ENCODE peak calls at places on chromosomes 3 and 15, in six cellular contexts. One of them, this sample, is unnamed. For H3K4me1, the result is how much of the 10 kb centered on the place peaks cover.

GRCh38 chr15:101173233-101174119 is 78.4 kb downstream of the CHSY1 start:
- ATAC-seq in K562: no peak
- ATAC-seq in GM12878: no peak
- ATAC-seq in HepG2: peak
- ATAC-seq in upper lobe of left lung: no peak
- ATAC-seq in A549: no peak
- ATAC-seq in this sample: no peak

GRCh38 chr3:69907554-69907953 is 92.0 kb upstream of the SAMMSON start:
- ATAC-seq in upper lobe of left lung: no peak
- ATAC-seq in K562: no peak
- ATAC-seq in GM12878: no peak
- ATAC-seq in A549: no peak
- ATAC-seq in HepG2: no peak
- ATAC-seq in this sample: no peak

GRCh38 chr3:47261301-47261700 is 21.3 kb downstream of the KIF9 start:
- ATAC-seq in upper lobe of left lung: no peak
- ATAC-seq in A549: no peak
- ATAC-seq in GM12878: no peak
- ATAC-seq in K562: peak
- ATAC-seq in HepG2: no peak
- ATAC-seq in this sample: no peak

GRCh38 chr15:74399100-74399499 is 31.7 kb upstream of the CYP11A1 start:
- ATAC-seq in K562: no peak
- ATAC-seq in A549: no peak
- ATAC-seq in HepG2: no peak
- ATAC-seq in GM12878: no peak
- ATAC-seq in upper lobe of left lung: no peak
- ATAC-seq in this sample: no peak

GRCh38 chr3:194089357-194090177 is 46.4 kb upstream of the HES1 start:
- ATAC-seq in GM12878: peak
- ATAC-seq in upper lobe of left lung: peak
- ATAC-seq in K562: peak
- ATAC-seq in A549: peak
- ATAC-seq in HepG2: peak
- ATAC-seq in this sample: peak

GRCh38 chr3:20736287-20736686 is 550.3 kb upstream of the SGO1 start:
- ATAC-seq in GM12878: no peak
- ATAC-seq in A549: no peak
- ATAC-seq in HepG2: no peak
- ATAC-seq in K562: no peak
- ATAC-seq in upper lobe of left lung: no peak
- ATAC-seq in this sample: no peak

GRCh38 chr3:56192001-56192400 is 276.3 kb downstream of the ERC2 start:
- ATAC-seq in upper lobe of left lung: no peak
- ATAC-seq in GM12878: no peak
- ATAC-seq in A549: no peak
- ATAC-seq in HepG2: no peak
- ATAC-seq in K562: no peak
- ATAC-seq in this sample: no peak

GRCh38 chr3:52246728-52247454 is 1.3 kb downstream of the PPM1M start:
- ATAC-seq in HepG2: peak
- ATAC-seq in A549: peak
- ATAC-seq in upper lobe of left lung: peak
- ATAC-seq in K562: no peak
- ATAC-seq in GM12878: no peak
- ATAC-seq in this sample: no peak

GRCh38 chr3:34109846-34110245 is 311.4 kb downstream of the PDCD6IP start:
- ATAC-seq in K562: no peak
- ATAC-seq in upper lobe of left lung: no peak
- ATAC-seq in HepG2: no peak
- ATAC-seq in GM12878: peak
- ATAC-seq in A549: no peak
- ATAC-seq in this sample: no peak

GRCh38 chr3:115232167-115232566 is 85.1 kb upstream of the ZBTB20 start:
- ATAC-seq in A549: no peak
- ATAC-seq in K562: no peak
- ATAC-seq in GM12878: no peak
- ATAC-seq in HepG2: no peak
- ATAC-seq in upper lobe of left lung: no peak
- ATAC-seq in this sample: no peak

GRCh38 chr15:101204744-101205535 is 46.9 kb downstream of the CHSY1 start:
- ATAC-seq in K562: no peak
- ATAC-seq in A549: no peak
- ATAC-seq in HepG2: no peak
- ATAC-seq in GM12878: no peak
- ATAC-seq in upper lobe of left lung: no peak
- ATAC-seq in this sample: no peak

GRCh38 chr3:50324351-50325144 is 2.0 kb upstream of the HYAL2 start:
- ATAC-seq in HepG2: peak
- ATAC-seq in GM12878: peak
- ATAC-seq in A549: peak
- ATAC-seq in K562: peak
- ATAC-seq in upper lobe of left lung: no peak
- ATAC-seq in this sample: no peak

GRCh38 chr3:122021037-122021436 is 1.0 kb downstream of the ILDR1 start:
- ATAC-seq in GM12878: no peak
- ATAC-seq in K562: no peak
- ATAC-seq in HepG2: no peak
- ATAC-seq in A549: no peak
- ATAC-seq in upper lobe of left lung: no peak
- ATAC-seq in this sample: no peak

GRCh38 chr3:5787863-5788488 is 600.5 kb downstream of the EDEM1 start:
- ATAC-seq in upper lobe of left lung: no peak
- ATAC-seq in A549: peak
- ATAC-seq in GM12878: no peak
- ATAC-seq in K562: peak
- ATAC-seq in HepG2: peak
- ATAC-seq in this sample: peak

GRCh38 chr15:92120082-92120481 is 266.6 kb downstream of the SLCO3A1 start:
- ATAC-seq in upper lobe of left lung: no peak
- ATAC-seq in K562: no peak
- ATAC-seq in GM12878: no peak
- ATAC-seq in A549: no peak
- ATAC-seq in HepG2: no peak
- ATAC-seq in this sample: no peak

GRCh38 chr15:65613365-65613764 is 2.4 kb upstream of the INTS14 start:
- ATAC-seq in upper lobe of left lung: no peak
- ATAC-seq in GM12878: no peak
- ATAC-seq in A549: no peak
- ATAC-seq in HepG2: no peak
- ATAC-seq in K562: no peak
- ATAC-seq in this sample: no peak

GRCh38 chr15:89767411-89767915 is 8.7 kb upstream of the MESP2 start:
- ATAC-seq in HepG2: peak
- ATAC-seq in A549: peak
- ATAC-seq in upper lobe of left lung: peak
- ATAC-seq in GM12878: no peak
- ATAC-seq in K562: peak
- ATAC-seq in this sample: no peak

GRCh38 chr3:149152420-149152819 is 23.0 kb downstream of the HPS3 start:
- ATAC-seq in HepG2: no peak
- ATAC-seq in A549: no peak
- ATAC-seq in K562: no peak
- ATAC-seq in upper lobe of left lung: peak
- ATAC-seq in GM12878: peak
- ATAC-seq in this sample: no peak

GRCh38 chr3:196454935-196455334 is 22.7 kb upstream of the UBXN7 start:
- ATAC-seq in A549: no peak
- ATAC-seq in GM12878: peak
- ATAC-seq in HepG2: no peak
- ATAC-seq in upper lobe of left lung: no peak
- ATAC-seq in K562: no peak
- ATAC-seq in this sample: no peak

GRCh38 chr3:72086051-72086711 is 301.2 kb upstream of the PROK2 start:
- ATAC-seq in GM12878: no peak
- ATAC-seq in A549: no peak
- ATAC-seq in upper lobe of left lung: no peak
- ATAC-seq in HepG2: no peak
- ATAC-seq in K562: peak
- ATAC-seq in this sample: no peak

GRCh38 chr3:71503525-71504249 is 79.8 kb downstream of the FOXP1 start:
- ATAC-seq in HepG2: no peak
- ATAC-seq in A549: peak
- ATAC-seq in upper lobe of left lung: no peak
- ATAC-seq in GM12878: no peak
- ATAC-seq in K562: peak
- ATAC-seq in this sample: no peak

GRCh38 chr3:136293279-136293678 is 43.1 kb downstream of the PCCB start:
- ATAC-seq in HepG2: no peak
- ATAC-seq in upper lobe of left lung: no peak
- ATAC-seq in GM12878: no peak
- ATAC-seq in A549: no peak
- ATAC-seq in K562: no peak
- ATAC-seq in this sample: no peak

DNA sequence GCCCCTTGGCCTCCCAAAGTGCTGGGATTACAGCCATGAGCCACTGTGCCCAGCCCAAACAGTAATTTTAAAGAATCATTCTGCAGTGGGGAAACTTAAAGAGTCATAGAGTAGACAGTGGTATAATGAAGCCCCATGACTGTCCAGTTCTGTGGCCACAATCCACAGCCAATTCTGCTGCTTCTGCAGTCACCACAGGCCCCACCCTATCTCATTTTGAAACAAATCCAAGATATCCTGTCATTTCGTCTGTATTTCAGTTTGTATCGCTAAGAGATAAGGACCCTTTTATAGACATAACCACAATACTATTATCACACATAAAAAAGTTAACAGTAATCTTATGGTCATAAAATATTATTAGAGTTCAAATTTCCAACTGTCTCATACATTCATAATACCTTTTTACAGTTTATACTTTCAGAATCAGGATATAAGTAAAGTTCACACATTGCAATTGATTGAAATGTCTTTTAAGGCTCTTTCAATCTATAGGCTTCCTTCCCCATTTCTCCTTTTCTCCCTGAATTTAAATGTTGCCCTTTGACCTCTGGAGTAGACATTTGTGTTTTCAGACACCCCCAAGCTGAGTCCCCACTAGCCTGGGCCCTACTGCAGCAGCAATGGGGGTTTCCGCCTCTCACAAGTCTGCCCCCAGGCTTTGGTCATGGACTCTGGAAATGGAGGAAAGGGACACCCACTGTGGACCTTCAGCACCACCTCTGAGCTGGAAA is 4.2 kb upstream of the NUP210 start:
- ATAC-seq in upper lobe of left lung: no peak
- ATAC-seq in HepG2: no peak
- ATAC-seq in GM12878: no peak
- ATAC-seq in A549: no peak
- ATAC-seq in K562: no peak
- ATAC-seq in this sample: no peak
- TF ChIP-seq EP300 in upper lobe of left lung: no peak
- TF ChIP-seq EP300 in HepG2: no peak
- TF ChIP-seq EP300 in GM12878: no peak
- TF ChIP-seq EP300 in A549: no peak
- TF ChIP-seq EP300 in K562: peak
- TF ChIP-seq EP300 in this sample: no peak

GRCh38 chr3:109224333-109224732 is 87.8 kb downstream of the C3orf85 start:
- ATAC-seq in upper lobe of left lung: peak
- ATAC-seq in HepG2: peak
- ATAC-seq in GM12878: peak
- ATAC-seq in K562: peak
- ATAC-seq in A549: peak
- ATAC-seq in this sample: no peak
- TF ChIP-seq CTCF in upper lobe of left lung: no peak
- TF ChIP-seq CTCF in HepG2: peak
- TF ChIP-seq CTCF in GM12878: peak
- TF ChIP-seq CTCF in K562: peak
- TF ChIP-seq CTCF in A549: peak
- TF ChIP-seq CTCF in this sample: no peak

DNA sequence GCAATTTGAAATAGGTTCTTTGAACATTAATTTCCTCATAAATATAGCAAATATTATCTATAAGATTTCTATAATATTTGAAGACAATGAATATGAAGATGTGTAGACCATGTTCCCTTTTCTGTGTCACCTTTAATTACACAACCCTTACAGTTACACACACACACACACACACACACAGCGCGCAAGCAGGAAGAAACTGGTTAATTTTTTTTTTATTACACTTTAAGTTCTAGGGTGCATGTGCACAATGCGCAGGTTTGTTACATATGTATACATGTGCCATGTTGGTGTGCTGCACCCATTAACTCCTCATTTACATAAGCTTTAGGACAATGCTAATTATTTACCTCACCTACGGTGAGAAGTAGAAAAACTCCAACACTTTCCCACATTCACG is 122.9 kb downstream of the TPRG1 start:
- ATAC-seq in K562: no peak
- ATAC-seq in upper lobe of left lung: no peak
- ATAC-seq in HepG2: no peak
- ATAC-seq in A549: no peak
- ATAC-seq in GM12878: no peak
- ATAC-seq in this sample: no peak
- H3K4me1 ChIP-seq in K562: under half
- H3K4me1 ChIP-seq in upper lobe of left lung: under half
- H3K4me1 ChIP-seq in HepG2: under half
- H3K4me1 ChIP-seq in A549: under half
- H3K4me1 ChIP-seq in GM12878: under half
- H3K4me1 ChIP-seq in this sample: under half

DNA sequence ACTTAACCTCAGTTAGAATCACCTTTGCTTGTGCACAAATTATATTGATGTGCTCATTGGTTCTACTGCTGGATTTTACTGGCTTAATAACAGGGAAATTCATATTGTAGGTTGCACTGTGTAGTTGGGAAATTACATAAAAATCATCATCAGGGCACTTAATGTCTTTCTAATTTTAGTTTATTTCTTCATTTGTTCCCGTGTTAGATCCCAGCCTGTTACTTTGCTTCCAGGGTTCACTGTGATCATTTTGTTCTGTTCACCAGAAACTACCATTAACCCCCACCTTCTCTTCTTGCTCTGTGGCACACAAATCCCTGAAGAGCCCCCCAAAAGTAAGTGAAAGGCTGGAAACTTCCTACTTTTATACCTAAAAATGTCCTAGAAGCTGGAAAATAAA is 80.4 kb downstream of the RARB start:
- ATAC-seq in A549: no peak
- ATAC-seq in HepG2: no peak
- ATAC-seq in K562: no peak
- ATAC-seq in GM12878: no peak
- ATAC-seq in upper lobe of left lung: no peak
- ATAC-seq in this sample: peak
- TF ChIP-seq EP300 in A549: no peak
- TF ChIP-seq EP300 in HepG2: no peak
- TF ChIP-seq EP300 in K562: no peak
- TF ChIP-seq EP300 in GM12878: no peak
- TF ChIP-seq EP300 in upper lobe of left lung: no peak
- TF ChIP-seq EP300 in this sample: no peak